ENCODE peak calls at places on chromosomes 16 and 17, in six cellular contexts. Z is naive thymus-derived CD4-positive, alpha-beta T cell; A is neuronal stem cell; I is ascending aorta; X is stomach; U is MM.1S. E is an unnamed sample.

GRCh38 chr16:80260906-80261311 is 279.9 kb upstream of the DYNLRB2 start:
- DNase-seq in U (no peak), A (peak), X (no peak), I (no peak), Z (no peak), E (no peak)

GRCh38 chr16:1972490-1972877 is 631 bp downstream of the TBL3 start:
- DNase-seq in A (no peak), I (no peak), U (no peak), X (no peak), Z (no peak), E (no peak)

GRCh38 chr16:21302454-21302853 is 24.4 kb upstream of the CRYM start:
- DNase-seq in I (no peak), U (no peak), X (no peak), A (no peak), Z (no peak), E (no peak)

GRCh38 chr17:1484586-1485310 is 7.7 kb downstream of the MYO1C start:
- DNase-seq in I (peak), X (peak), A (peak), U (peak), Z (peak), E (peak)

GRCh38 chr16:69701866-69702265 is 24.5 kb downstream of the NQO1 start:
- DNase-seq in Z (no peak), I (no peak), X (no peak), A (no peak), U (no peak), E (no peak)

GRCh38 chr16:79045191-79045590 is 555.3 kb downstream of the MAF start:
- DNase-seq in I (no peak), A (no peak), Z (no peak), X (no peak), U (no peak), E (no peak)

GRCh38 chr16:53415504-53415903 is 18.8 kb upstream of the RBL2 start:
- DNase-seq in Z (no peak), U (peak), I (no peak), X (no peak), A (no peak), E (no peak)

GRCh38 chr17:14840616-14841231 is 424.4 kb downstream of the PMP22 start:
- DNase-seq in Z (no peak), U (no peak), I (no peak), X (no peak), A (no peak), E (no peak)

GRCh38 chr16:21001262-21001661 is 100.7 kb downstream of the LYRM1 start:
- DNase-seq in U (peak), A (peak), X (no peak), I (no peak), Z (no peak), E (no peak)

GRCh38 chr17:65057520-65058075 is 1.1 kb upstream of the GNA13 start:
- DNase-seq in A (no peak), U (no peak), I (peak), Z (no peak), X (peak), E (no peak)

GRCh38 chr17:14091367-14091766 is 22.1 kb downstream of the COX10 start:
- DNase-seq in U (no peak), Z (no peak), X (no peak), I (no peak), A (no peak), E (no peak)

GRCh38 chr16:4309833-4310266 is 6.0 kb upstream of the GLIS2 start:
- DNase-seq in X (peak), Z (peak), U (peak), A (no peak), I (peak), E (no peak)

GRCh38 chr17:61797283-61797682 is 66.0 kb downstream of the BRIP1 start:
- DNase-seq in Z (no peak), X (no peak), A (no peak), U (no peak), I (no peak), E (no peak)

GRCh38 chr17:31269597-31269996 is 27.4 kb downstream of the OMG start:
- DNase-seq in A (no peak), Z (no peak), I (peak), X (no peak), U (no peak), E (peak)

GRCh38 chr16:19912445-19913305 is 28.0 kb upstream of the GPRC5B start:
- DNase-seq in X (no peak), I (no peak), Z (no peak), U (no peak), A (no peak), E (no peak)

GRCh38 chr17:27494192-27495091 is 38.2 kb downstream of the KSR1 start:
- DNase-seq in U (no peak), I (peak), Z (no peak), X (peak), A (no peak), E (peak)

GRCh38 chr17:76036497-76037380 is 9.6 kb upstream of the EVPL start:
- DNase-seq in A (no peak), I (no peak), U (no peak), Z (no peak), X (no peak), E (no peak)

GRCh38 chr16:17350212-17350611 is 120.5 kb downstream of the XYLT1 start:
- DNase-seq in I (no peak), A (no peak), Z (no peak), X (no peak), U (no peak), E (no peak)

GRCh38 chr17:2400474-2400866 is 390 bp downstream of the MNT start:
- DNase-seq in A (peak), U (peak), X (peak), I (no peak), Z (peak), E (no peak)

GRCh38 chr17:31697838-31698237 is 161.2 kb downstream of the COPRS start:
- DNase-seq in U (no peak), Z (no peak), X (no peak), A (no peak), I (peak), E (no peak)

GRCh38 chr16:19005561-19006445 is 22.1 kb downstream of the TMC7 start:
- DNase-seq in A (no peak), I (no peak), U (no peak), Z (no peak), X (peak), E (no peak)

GRCh38 chr17:6496636-6497441 is 52.6 kb downstream of the PIMREG start:
- DNase-seq in A (no peak), I (peak), Z (no peak), U (peak), X (no peak), E (peak)

GRCh38 chr17:2050246-2050866 is 4.5 kb upstream of the HIC1 start:
- DNase-seq in A (peak), U (peak), X (peak), Z (peak), I (no peak), E (no peak)

GRCh38 chr17:1002412-1002753 is 5.5 kb downstream of the TIMM22 start:
- DNase-seq in Z (no peak), I (peak), X (no peak), A (no peak), U (no peak), E (peak)

DNA sequence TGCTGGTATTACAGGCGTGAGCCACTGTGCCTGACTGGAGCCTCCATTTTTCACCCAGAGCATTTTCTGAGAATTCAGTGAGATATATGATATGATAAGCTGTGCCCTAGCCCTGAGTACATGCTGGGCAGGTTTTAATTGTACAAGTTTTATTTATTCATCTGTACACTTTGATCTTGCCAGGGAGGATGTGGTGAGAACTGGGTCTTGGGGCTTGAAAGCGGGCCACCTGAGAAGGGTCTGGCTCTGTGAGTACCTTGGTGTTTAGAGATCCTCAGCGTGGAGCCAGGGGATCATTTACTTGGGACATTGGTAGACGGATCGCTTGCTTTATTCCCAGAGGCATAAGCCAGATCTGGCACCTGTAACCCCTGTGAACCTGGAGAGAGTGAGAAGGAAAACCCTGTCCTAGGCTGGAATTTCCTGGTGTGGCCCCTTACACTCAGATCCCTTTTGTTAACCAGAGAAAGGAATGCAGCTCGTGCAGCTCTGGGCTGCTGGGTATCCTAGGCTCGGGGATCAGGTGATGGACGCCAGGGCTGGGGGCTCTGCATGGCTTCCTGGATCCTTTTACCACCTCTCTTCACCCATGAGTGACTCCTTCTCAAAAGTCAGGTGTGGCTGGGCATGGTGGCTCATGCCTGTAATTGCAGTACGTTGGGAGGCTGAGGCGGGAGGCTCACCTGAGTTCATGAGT is 91.9 kb downstream of the ABCC1 start:
- DNase-seq in Z (no peak), X (peak), A (no peak), I (no peak), U (no peak), E (no peak)
- H3K27ac ChIP-seq in Z (no peak), X (peak), A (peak), I (no peak), U (no peak), E (no peak)

GRCh38 chr16:3099395-3099731 is 269 bp upstream of the ZSCAN10 start:
- DNase-seq in Z (no peak), X (no peak), A (no peak), U (no peak), I (no peak), E (no peak)
- H3K4me3 ChIP-seq in Z (no peak), X (no peak), A (no peak), U (no peak), I (no peak), E (peak)

GRCh38 chr16:68115851-68116250 is 30.7 kb downstream of the NFATC3 start:
- DNase-seq in A (no peak), U (no peak), Z (no peak), I (no peak), X (no peak), E (no peak)

GRCh38 chr16:68116256-68116853 is 31.2 kb downstream of the NFATC3 start:
- DNase-seq in I (no peak), X (no peak), A (no peak), Z (no peak), U (peak), E (no peak)

GRCh38 chr16:68113765-68114240 is 28.6 kb downstream of the NFATC3 start:
- DNase-seq in Z (no peak), X (no peak), U (no peak), I (no peak), A (no peak), E (no peak)

GRCh38 chr16:68113059-68113757 is 28.0 kb downstream of the NFATC3 start:
- DNase-seq in Z (no peak), X (no peak), U (no peak), I (no peak), A (no peak), E (no peak)

DNA sequence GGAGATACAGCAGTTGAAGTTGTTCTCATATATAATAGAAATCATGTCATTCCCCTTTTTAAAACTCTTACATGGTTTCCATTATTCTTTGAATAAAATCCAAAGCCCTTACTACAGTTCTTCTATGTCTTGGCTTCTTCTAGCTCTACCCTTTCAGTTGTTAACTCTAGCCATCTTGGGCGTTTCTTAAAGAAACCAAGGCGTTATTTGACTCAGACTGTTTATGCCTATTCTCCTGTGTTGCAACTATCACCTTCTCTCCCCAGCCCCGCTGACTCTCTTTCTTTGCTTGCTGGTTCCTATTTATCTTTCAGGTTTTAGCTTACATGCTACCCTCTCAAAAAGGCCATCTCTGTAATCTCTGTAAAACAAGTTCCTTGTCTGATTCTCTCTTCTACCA is 32.7 kb downstream of the NFATC3 start:
- DNase-seq in I (no peak), A (no peak), Z (no peak), X (no peak), U (no peak), E (no peak)
- H3K27ac ChIP-seq in I (no peak), A (no peak), Z (no peak), X (no peak), U (no peak), E (no peak)

DNA sequence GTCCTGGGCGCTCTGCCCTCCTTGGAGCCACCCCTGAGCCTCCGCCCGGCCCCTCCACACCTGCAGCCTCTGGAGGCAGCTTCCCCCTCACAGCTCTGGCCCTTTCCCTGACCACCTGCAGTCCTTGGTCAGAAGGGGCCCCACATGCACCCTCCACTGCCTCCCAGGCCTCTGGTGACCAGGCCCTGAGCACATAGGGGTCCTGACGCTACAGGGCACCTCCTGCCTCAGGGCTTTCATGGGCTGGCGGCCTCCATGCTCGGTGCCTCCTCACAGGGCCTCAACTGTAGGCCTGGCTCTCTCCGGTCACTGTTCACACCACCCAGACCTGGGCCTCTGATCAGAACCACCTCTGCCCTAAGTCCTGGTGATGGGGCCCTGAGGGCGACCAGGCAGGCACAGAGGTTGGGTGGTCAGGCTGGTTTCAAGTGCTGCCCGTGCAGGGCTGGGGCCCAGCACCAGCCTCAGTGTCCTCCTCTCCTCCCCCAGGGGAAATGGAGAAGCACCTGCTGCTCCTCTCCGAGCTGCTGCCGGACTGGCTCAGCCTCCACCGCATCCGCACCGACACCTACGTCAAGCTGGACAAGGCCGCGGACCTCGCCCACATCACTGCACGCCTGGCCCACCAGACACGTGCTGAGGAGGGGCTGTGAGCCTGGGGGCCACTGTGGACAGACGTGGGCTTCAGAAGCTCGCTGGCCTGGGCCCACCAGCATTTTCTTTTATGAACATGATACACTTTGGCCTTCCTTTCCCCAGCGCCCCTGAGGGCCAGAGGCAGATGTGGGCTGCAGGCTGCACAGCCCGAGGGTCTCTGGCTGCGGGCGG is 3.9 kb downstream of the APRT start:
- DNase-seq in I (no peak), A (no peak), Z (no peak), U (no peak), X (no peak), E (no peak)
- H3K4me3 ChIP-seq in I (no peak), A (no peak), Z (no peak), U (no peak), X (no peak), E (no peak)

DNA sequence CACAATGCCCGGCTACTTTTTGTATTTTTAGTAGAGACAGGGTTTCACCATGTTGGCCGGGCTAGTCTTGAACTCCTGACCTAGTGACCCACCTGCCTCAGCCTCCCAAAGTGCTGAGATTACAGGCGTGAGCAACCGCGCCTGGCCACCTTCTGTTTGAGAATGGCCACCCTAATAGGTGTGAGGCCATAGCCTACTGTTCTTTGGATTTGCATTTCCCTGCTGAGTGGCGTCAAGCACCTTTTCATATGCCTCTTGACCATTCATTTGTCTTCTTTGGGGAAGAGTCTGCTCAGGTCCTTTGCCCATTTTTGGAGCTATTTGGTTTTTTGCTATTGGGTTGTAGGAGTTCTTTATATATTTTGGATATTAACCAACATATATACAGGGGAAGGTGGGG is 276.7 kb downstream of the PARN start:
- DNase-seq in X (no peak), A (no peak), U (no peak), I (no peak), Z (no peak), E (no peak)
- H3K27ac ChIP-seq in X (no peak), A (no peak), U (no peak), I (no peak), Z (no peak), E (no peak)